ENCODE peak calls at places on chromosomes 5 and 9, in seven cellular contexts. D is A673, Z is psoas muscle, F is cardiac muscle cell, X is sigmoid colon, L is mesendoderm, Q is uterus. N is an unnamed sample.

GRCh38 chr9:111456536-111456935 is 27.6 kb downstream of the ECPAS start:
- DNase-seq in Q (no peak), Z (no peak), X (no peak), D (no peak), L (peak; percentile 43), F (no peak), N (no peak)

GRCh38 chr9:120368799-120369198 is 211.2 kb downstream of the CDK5RAP2 start:
- DNase-seq in Q (no peak), D (no peak), L (no peak), Z (no peak), F (no peak), X (no peak), N (no peak)

GRCh38 chr5:137201876-137202275 is 297.2 kb downstream of the SPOCK1 start:
- DNase-seq in Z (no peak), F (no peak), D (peak; percentile 7), Q (peak; percentile 19), X (peak; percentile 67), L (peak; percentile 58), N (no peak)

GRCh38 chr5:132491368-132492364 is 1.1 kb upstream of the IRF1 start:
- DNase-seq in Z (no peak), L (peak; percentile 55), D (no peak), X (peak; percentile 72), F (no peak), Q (peak; percentile 20), N (no peak)

GRCh38 chr5:76622076-76622475 is 1.1 kb downstream of the F2RL2 start:
- DNase-seq in Q (no peak), D (no peak), L (no peak), Z (no peak), X (no peak), F (no peak), N (no peak)

GRCh38 chr5:89098199-89098756 is 215.3 kb upstream of the MEF2C start:
- DNase-seq in F (no peak), D (no peak), Q (no peak), X (no peak), Z (no peak), L (no peak), N (no peak)

GRCh38 chr9:34578241-34579096 is 11.1 kb downstream of the CNTFR start:
- DNase-seq in L (peak; percentile 90), X (no peak), F (peak; percentile 67), D (peak; percentile 41), Z (no peak), Q (no peak), N (no peak)

GRCh38 chr5:57338068-57338848 is 144.4 kb downstream of the ACTBL2 start:
- DNase-seq in D (peak; percentile 49), L (peak; percentile 71), Q (no peak), F (peak; percentile 51), Z (no peak), X (no peak), N (no peak)

GRCh38 chr5:158881076-158881880 is 218.4 kb downstream of the EBF1 start:
- DNase-seq in L (no peak), X (no peak), F (peak; percentile 29), D (no peak), Q (no peak), Z (no peak), N (no peak)

GRCh38 chr5:176986280-176986679 is 20.3 kb downstream of the UIMC1 start:
- DNase-seq in D (no peak), Z (no peak), L (no peak), X (no peak), Q (no peak), F (no peak), N (no peak)

GRCh38 chr9:126696091-126696763 is 82.5 kb downstream of the LMX1B start:
- DNase-seq in L (no peak), Z (no peak), F (no peak), X (peak; percentile 53), D (no peak), Q (no peak), N (peak; percentile 14)

GRCh38 chr5:5340206-5340729 is 82.2 kb upstream of the ICE1 start:
- DNase-seq in Q (peak; percentile 87), X (peak; percentile 84), L (peak; percentile 97), F (no peak), Z (peak; percentile 90), D (peak; percentile 97), N (peak; percentile 63)

GRCh38 chr5:140239939-140240700 is 62.8 kb downstream of the PFDN1 start:
- DNase-seq in Z (peak; percentile 77), F (peak; percentile 79), Q (peak; percentile 57), D (peak; percentile 80), L (peak; percentile 82), X (peak; percentile 81), N (peak; percentile 59)

GRCh38 chr9:77809552-77809951 is 161.4 kb upstream of the GNA14 start:
- DNase-seq in Z (no peak), L (no peak), Q (no peak), F (no peak), X (no peak), D (no peak), N (no peak)

DNA sequence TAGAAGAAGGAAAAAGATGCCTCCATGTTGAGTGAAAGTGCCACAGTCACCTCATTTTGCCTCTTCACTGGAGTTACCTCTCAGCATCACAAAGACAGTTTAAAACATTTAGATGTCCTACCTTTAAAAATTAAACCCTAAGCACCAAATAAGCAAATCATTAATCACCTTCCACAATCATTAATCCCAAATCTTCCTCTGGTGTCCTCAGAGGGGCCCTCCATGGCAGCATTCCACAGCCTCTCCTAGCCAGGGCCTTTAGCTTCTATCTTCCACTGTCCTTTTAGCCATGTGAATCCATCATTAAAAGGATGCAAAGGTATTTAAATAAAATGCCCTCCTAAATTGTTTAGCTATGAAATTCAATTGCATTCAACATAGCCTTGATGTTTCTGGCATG is 310.8 kb downstream of the PDE4D start:
- DNase-seq in D (no peak), X (no peak), L (no peak), F (no peak), Z (no peak), Q (no peak), N (no peak)
- H3K4me3 ChIP-seq in D (no peak overlapping the region), X (no peak overlapping the region), L (no peak overlapping the region), F (no peak overlapping the region), Z (peak overlapping the region; percentile 77), Q (no peak overlapping the region), N (no peak overlapping the region)

GRCh38 chr9:121711281-121711680 is 59.8 kb downstream of the DAB2IP start:
- DNase-seq in F (no peak), Z (no peak), D (no peak), L (no peak), Q (no peak), X (peak; percentile 56), N (no peak)
- H3K27ac ChIP-seq in F (no peak overlapping the region), Z (no peak overlapping the region), D (no peak overlapping the region), L (no peak overlapping the region), Q (no peak overlapping the region), X (no peak overlapping the region), N (no peak overlapping the region)

GRCh38 chr5:150161242-150162141 is 5.1 kb upstream of the CDX1 start:
- DNase-seq in X (peak; percentile 89), D (peak; percentile 87), L (peak; percentile 92), F (peak; percentile 83), Q (peak; percentile 89), Z (peak; percentile 92), N (peak; percentile 93)
- H3K4me3 ChIP-seq in X (no peak overlapping the region), D (no peak overlapping the region), L (no peak overlapping the region), F (no peak overlapping the region), Q (no peak overlapping the region), Z (no peak overlapping the region), N (no peak overlapping the region)

DNA sequence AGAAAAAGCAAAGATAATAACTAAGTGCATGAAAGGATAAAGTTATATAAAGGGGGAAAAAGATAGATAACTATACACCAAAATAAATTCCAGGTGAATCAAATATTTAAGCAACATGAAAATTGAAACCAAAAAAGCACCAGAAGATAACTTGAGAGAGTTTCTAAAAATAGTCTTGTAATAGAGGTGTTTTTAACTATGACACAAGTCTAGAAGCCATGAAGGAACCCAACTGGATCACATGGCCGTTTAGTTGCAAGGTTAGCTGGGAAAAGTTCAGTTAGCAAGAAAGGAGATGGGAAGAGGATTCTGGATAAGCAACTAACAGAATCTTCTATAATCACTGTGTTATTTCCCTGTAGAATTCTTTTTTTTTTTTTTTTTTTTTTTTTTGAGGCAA is 9.2 kb upstream of the RASA1 start:
- DNase-seq in Q (no peak), X (no peak), Z (no peak), L (no peak), D (no peak), F (no peak), N (no peak)
- H3K27ac ChIP-seq in Q (no peak overlapping the region), X (no peak overlapping the region), Z (no peak overlapping the region), L (no peak overlapping the region), D (no peak overlapping the region), F (no peak overlapping the region), N (no peak overlapping the region)

DNA sequence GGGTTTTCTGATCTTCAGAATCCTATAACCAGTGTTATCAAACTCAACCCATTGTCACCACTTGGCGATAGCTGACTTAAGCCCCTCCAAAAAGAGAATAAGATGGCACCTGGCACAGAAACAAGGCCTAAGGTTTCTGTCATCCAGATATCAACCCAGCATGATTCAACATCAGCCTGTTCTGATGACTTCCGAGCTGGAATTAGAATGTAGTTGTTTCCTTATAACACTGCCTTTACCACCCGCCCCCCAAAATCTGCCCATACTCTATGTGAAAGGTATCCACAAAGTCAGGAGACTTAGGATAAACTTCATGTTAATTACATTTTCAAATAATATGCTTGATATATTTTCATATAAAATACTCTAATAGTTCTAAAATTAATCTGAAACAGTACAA is 5.2 kb downstream of the KLF9 start:
- DNase-seq in Z (no peak), Q (no peak), L (no peak), F (no peak), X (peak; percentile 61), D (no peak), N (no peak)
- H3K4me3 ChIP-seq in Z (peak overlapping the region; percentile 84), Q (peak overlapping the region; percentile 97), L (no peak overlapping the region), F (no peak overlapping the region), X (peak overlapping the region; percentile 96), D (no peak overlapping the region), N (peak overlapping the region; percentile 81)

GRCh38 chr9:71791875-71792274 is 23.6 kb upstream of the CEMIP2 start:
- DNase-seq in L (no peak), Z (no peak), X (no peak), F (no peak), D (no peak), Q (no peak), N (no peak)

GRCh38 chr9:71795097-71795807 is 26.9 kb upstream of the CEMIP2 start:
- DNase-seq in F (no peak), Q (no peak), X (no peak), L (no peak), Z (no peak), D (no peak), N (no peak)

GRCh38 chr9:71797266-71797665 is 29.0 kb upstream of the CEMIP2 start:
- DNase-seq in Z (no peak), F (no peak), X (no peak), D (no peak), L (no peak), Q (no peak), N (no peak)

GRCh38 chr9:71796368-71796767 is 28.1 kb upstream of the CEMIP2 start:
- DNase-seq in D (no peak), Q (no peak), X (no peak), L (peak; percentile 33), Z (no peak), F (no peak), N (no peak)

DNA sequence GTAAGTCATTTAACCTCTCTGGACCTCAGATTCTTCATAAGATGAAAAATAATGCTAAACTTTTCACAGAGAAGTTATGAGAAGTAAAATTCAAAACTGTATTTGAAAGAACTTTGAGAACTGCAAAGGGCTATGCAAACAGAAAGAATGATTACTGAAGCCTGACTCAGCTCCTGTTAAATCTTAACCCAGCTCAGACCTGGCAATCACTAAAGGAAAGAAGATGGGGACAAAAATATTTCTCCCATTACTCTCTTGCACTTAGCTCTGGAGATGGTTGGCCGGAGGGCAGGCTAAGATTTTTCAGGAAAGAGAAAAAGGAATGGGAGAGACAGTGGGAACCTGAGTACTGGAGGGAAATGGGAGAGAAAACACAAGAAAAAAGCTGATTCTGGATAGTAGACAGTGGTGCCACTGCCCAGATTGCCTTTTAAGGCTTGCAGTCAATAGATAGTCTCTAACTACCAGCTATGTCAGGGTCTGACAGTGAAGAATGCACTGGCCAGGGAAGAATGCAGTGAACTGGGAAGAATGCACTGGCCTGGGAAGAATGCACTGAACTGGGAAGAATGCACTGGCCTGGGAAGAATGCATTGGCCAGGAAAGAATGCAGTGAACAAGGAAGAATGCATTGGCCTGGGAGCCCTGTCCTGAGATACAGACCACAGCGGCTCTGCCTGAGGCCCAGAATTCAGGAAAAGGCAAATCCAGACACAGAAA is 25.2 kb upstream of the CEMIP2 start:
- DNase-seq in X (no peak), F (peak; percentile 21), D (no peak), Q (no peak), Z (no peak), L (peak; percentile 95), N (no peak)
- H3K27ac ChIP-seq in X (no peak overlapping the region), F (no peak overlapping the region), D (no peak overlapping the region), Q (no peak overlapping the region), Z (no peak overlapping the region), L (no peak overlapping the region), N (no peak overlapping the region)